ENCODE peak calls at places on chromosomes 4 and X, in seven cellular contexts. P, A, F, W, X, G and V are unnamed samples.

GRCh38 chrX:134634691-134635090 is 23.6 kb downstream of the PLAC1 start:
- DNase-seq in P (no peak), A (no peak), F (no peak), W (no peak), X (no peak), G (no peak), V (no peak)

GRCh38 chr4:37471971-37472370 is 214.2 kb downstream of the RELL1 start:
- DNase-seq in P (no peak), A (no peak), F (no peak), W (no peak), X (no peak), G (no peak), V (no peak)

GRCh38 chr4:155569960-155570515 is 96.6 kb upstream of the GUCY1A1 start:
- DNase-seq in P (no peak), A (no peak), F (no peak), W (no peak), X (no peak), G (peak; percentile 55), V (no peak)

GRCh38 chr4:55397024-55397520 is 1.3 kb downstream of the TMEM165 start:
- DNase-seq in P (peak; percentile 11), A (no peak), F (no peak), W (no peak), X (no peak), G (no peak), V (peak; percentile 19)

GRCh38 chrX:123580871-123581270 is 152.0 kb downstream of the THOC2 start:
- DNase-seq in P (no peak), A (no peak), F (no peak), W (no peak), X (no peak), G (no peak), V (no peak)

GRCh38 chr4:99027304-99027703 is 31.8 kb downstream of the METAP1 start:
- DNase-seq in P (no peak), A (no peak), F (no peak), W (no peak), X (no peak), G (no peak), V (no peak)

GRCh38 chr4:181261279-181261678 is 981.9 kb upstream of the TENM3 start:
- DNase-seq in P (no peak), A (no peak), F (no peak), W (no peak), X (no peak), G (peak; percentile 13), V (no peak)

GRCh38 chr4:39435875-39436563 is 22.7 kb downstream of the RPL9 start:
- DNase-seq in P (no peak), A (no peak), F (no peak), W (no peak), X (no peak), G (no peak), V (no peak)

GRCh38 chrX:150225266-150225665 is 137.9 kb upstream of the MAMLD1 start:
- DNase-seq in P (no peak), A (no peak), F (no peak), W (no peak), X (no peak), G (no peak), V (no peak)

GRCh38 chrX:112527903-112528302 is 151.8 kb downstream of the LHFPL1 start:
- DNase-seq in P (no peak), A (no peak), F (no peak), W (no peak), X (no peak), G (no peak), V (no peak)

GRCh38 chrX:155888139-155888538 is 7.0 kb downstream of the VAMP7 start:
- DNase-seq in P (no peak), A (peak; percentile 49), F (no peak), W (no peak), X (no peak), G (peak; percentile 93), V (no peak)

GRCh38 chr4:95599777-95600436 is 51.1 kb upstream of the UNC5C start:
- DNase-seq in P (no peak), A (no peak), F (no peak), W (no peak), X (no peak), G (no peak), V (no peak)

GRCh38 chr4:187993827-187994226 is 1.7 kb upstream of the ZFP42 start:
- DNase-seq in P (peak; percentile 12), A (no peak), F (no peak), W (no peak), X (no peak), G (peak; percentile 36), V (peak; percentile 11)

GRCh38 chrX:71256051-71256450 is 2.1 kb upstream of the ZMYM3 start:
- DNase-seq in P (no peak), A (no peak), F (no peak), W (no peak), X (no peak), G (peak; percentile 3), V (no peak)

GRCh38 chrX:19954707-19955106 is 36.2 kb downstream of the BCLAF3 start:
- DNase-seq in P (no peak), A (no peak), F (no peak), W (no peak), X (no peak), G (no peak), V (no peak)

GRCh38 chr4:118752551-118752950 is 67.4 kb downstream of the METTL14 start:
- DNase-seq in P (no peak), A (no peak), F (no peak), W (no peak), X (no peak), G (no peak), V (no peak)

GRCh38 chrX:19882066-19882775 is 5.2 kb downstream of the SH3KBP1 start:
- DNase-seq in P (no peak), A (no peak), F (no peak), W (no peak), X (no peak), G (no peak), V (no peak)

GRCh38 chrX:2325076-2325784 is 175.5 kb downstream of the DHRSX start:
- DNase-seq in P (peak; percentile 70), A (peak; percentile 37), F (no peak), W (no peak), X (peak; percentile 9), G (no peak), V (no peak)

GRCh38 chr4:38605181-38605764 is 58.7 kb upstream of the KLF3 start:
- DNase-seq in P (no peak), A (no peak), F (no peak), W (no peak), X (no peak), G (no peak), V (no peak)

GRCh38 chrX:98548550-98548949 is 1664.8 kb downstream of the RPA4 start:
- DNase-seq in P (no peak), A (no peak), F (no peak), W (no peak), X (no peak), G (no peak), V (no peak)

GRCh38 chr4:88659061-88659889 is 38.4 kb downstream of the NAP1L5 start:
- DNase-seq in P (peak; percentile 24), A (no peak), F (peak; percentile 1), W (peak; percentile 32), X (no peak), G (peak; percentile 75), V (peak; percentile 15)

GRCh38 chr4:148068065-148068911 is 336.4 kb downstream of the ARHGAP10 start:
- DNase-seq in P (no peak), A (no peak), F (no peak), W (no peak), X (no peak), G (no peak), V (no peak)

GRCh38 chr4:173332963-173333657 is 1.0 kb downstream of the HMGB2 start:
- DNase-seq in P (no peak), A (no peak), F (no peak), W (no peak), X (no peak), G (peak; percentile 25), V (peak; percentile 10)

GRCh38 chrX:112947981-112948380 is 107.3 kb upstream of the AMOT start:
- DNase-seq in P (no peak), A (no peak), F (no peak), W (no peak), X (no peak), G (no peak), V (no peak)

GRCh38 chr4:10611673-10612072 is 72.9 kb downstream of the CLNK start:
- DNase-seq in P (no peak), A (peak; percentile 69), F (no peak), W (no peak), X (no peak), G (peak; percentile 48), V (no peak)

GRCh38 chr4:102354671-102355454 is 9.6 kb upstream of the SLC39A8 start:
- DNase-seq in P (no peak), A (no peak), F (no peak), W (no peak), X (no peak), G (no peak), V (no peak)

GRCh38 chr4:147570616-147571015 is 46.6 kb upstream of the TMEM184C start:
- DNase-seq in P (no peak), A (no peak), F (no peak), W (no peak), X (no peak), G (no peak), V (no peak)

GRCh38 chr4:98481167-98481566 is 177.2 kb downstream of the TSPAN5 start:
- DNase-seq in P (no peak), A (no peak), F (no peak), W (no peak), X (no peak), G (no peak), V (no peak)

GRCh38 chr4:54541426-54542118 is 116.2 kb upstream of the KIT start:
- DNase-seq in P (no peak), A (no peak), F (no peak), W (no peak), X (no peak), G (peak; percentile 40), V (no peak)

GRCh38 chr4:112881842-112882241 is 167.6 kb upstream of the ANK2 start:
- DNase-seq in P (no peak), A (no peak), F (no peak), W (no peak), X (no peak), G (no peak), V (no peak)

GRCh38 chr4:18291313-18291712 is 269.8 kb upstream of the LCORL start:
- DNase-seq in P (no peak), A (no peak), F (no peak), W (no peak), X (no peak), G (no peak), V (no peak)

GRCh38 chrX:55713635-55714034 is 3.9 kb upstream of the RRAGB start:
- DNase-seq in P (no peak), A (no peak), F (no peak), W (no peak), X (no peak), G (no peak), V (no peak)

GRCh38 chrX:112698946-112699345 is 19.2 kb upstream of the LHFPL1 start:
- DNase-seq in P (no peak), A (no peak), F (no peak), W (no peak), X (no peak), G (no peak), V (no peak)

GRCh38 chr4:53150631-53151488 is 215.0 kb downstream of the SCFD2 start:
- DNase-seq in P (no peak), A (no peak), F (no peak), W (no peak), X (no peak), G (no peak), V (no peak)

GRCh38 chrX:29257516-29257915 is 670.3 kb downstream of the IL1RAPL1 start:
- DNase-seq in P (no peak), A (no peak), F (no peak), W (no peak), X (no peak), G (peak; percentile 1), V (no peak)

GRCh38 chrX:6129751-6130150 is 98.9 kb downstream of the NLGN4X start:
- DNase-seq in P (peak; percentile 3), A (no peak), F (no peak), W (no peak), X (no peak), G (no peak), V (no peak)

GRCh38 chr4:98677799-98678198 is 19.4 kb upstream of the TSPAN5 start:
- DNase-seq in P (no peak), A (no peak), F (no peak), W (no peak), X (no peak), G (no peak), V (no peak)

GRCh38 chrX:44234541-44234940 is 108.9 kb downstream of the EFHC2 start:
- DNase-seq in P (no peak), A (no peak), F (no peak), W (no peak), X (no peak), G (no peak), V (no peak)